ENCODE peak calls at places on chromosome X, in eight cellular contexts. I, Z, X, H, C, Q, T and P are unnamed samples.
A peak's percentile ranks its signal among the peaks of the same experiment; 100 is the strongest.

GRCh38 chrX:46840946-46841740 is 4.3 kb downstream of the RP2 start:
- DNase-seq in H (no peak), X (no peak), Z (no peak), C (no peak), T (no peak), Q (no peak), I (peak; percentile 44), P (no peak)

GRCh38 chrX:154404625-154405192 is 4.3 kb downstream of the DNASE1L1 start:
- DNase-seq in H (no peak), T (no peak), Q (no peak), Z (no peak), I (no peak), X (no peak), C (no peak), P (peak; percentile 64)

GRCh38 chrX:20623448-20623847 is 356.7 kb upstream of the RPS6KA3 start:
- DNase-seq in C (no peak), Z (no peak), I (no peak), H (no peak), Q (no peak), X (no peak), T (no peak), P (no peak)

GRCh38 chrX:70455366-70456202 is 10.9 kb downstream of the DLG3 start:
- DNase-seq in T (no peak), C (no peak), Z (peak; percentile 38), Q (peak; percentile 64), H (no peak), I (no peak), X (no peak), P (no peak)

GRCh38 chrX:118271770-118272169 is 74.1 kb upstream of the WDR44 start:
- DNase-seq in Z (peak; percentile 40), I (no peak), T (no peak), Q (no peak), H (no peak), X (no peak), C (no peak), P (no peak)

GRCh38 chrX:138287200-138287865 is 424.2 kb downstream of the FGF13 start:
- DNase-seq in Q (no peak), Z (no peak), I (no peak), T (no peak), H (no peak), C (no peak), X (no peak), P (no peak)

GRCh38 chrX:21374994-21375794 is 976 bp downstream of the CNKSR2 start:
- DNase-seq in Z (peak; percentile 28), I (no peak), C (no peak), X (no peak), Q (no peak), T (no peak), H (no peak), P (no peak)

GRCh38 chrX:74291964-74292891 is 11.8 kb upstream of the ZCCHC13 start:
- DNase-seq in T (peak; percentile 86), Z (peak; percentile 89), C (peak; percentile 81), X (peak; percentile 76), H (peak; percentile 84), Q (peak; percentile 89), I (peak; percentile 90), P (peak; percentile 91)

GRCh38 chrX:19760841-19761512 is 126.4 kb downstream of the SH3KBP1 start:
- DNase-seq in T (no peak), H (no peak), I (no peak), X (no peak), Z (no peak), Q (no peak), C (no peak), P (no peak)

GRCh38 chrX:109974906-109975655 is 27.8 kb upstream of the TMEM164 start:
- DNase-seq in I (no peak), Z (no peak), X (no peak), T (no peak), C (no peak), H (no peak), Q (no peak), P (no peak)

GRCh38 chrX:15761564-15762191 is 23.6 kb downstream of the CA5B start:
- DNase-seq in T (no peak), I (peak; percentile 22), Q (peak; percentile 26), C (no peak), Z (peak; percentile 62), X (no peak), H (peak; percentile 11), P (no peak)

GRCh38 chrX:98203800-98204199 is 1320.1 kb downstream of the RPA4 start:
- DNase-seq in I (no peak), H (no peak), C (no peak), T (no peak), Z (no peak), Q (no peak), X (no peak), P (no peak)

GRCh38 chrX:8868070-8868795 is 67.0 kb upstream of the FAM9A start:
- DNase-seq in H (no peak), C (no peak), X (no peak), T (no peak), Z (no peak), I (no peak), Q (no peak), P (no peak)

GRCh38 chrX:28981952-28982351 is 394.7 kb downstream of the IL1RAPL1 start:
- DNase-seq in I (no peak), X (no peak), Q (no peak), H (no peak), C (no peak), T (no peak), Z (no peak), P (no peak)

GRCh38 chrX:10939384-10939783 is 171.7 kb upstream of the HCCS start:
- DNase-seq in Q (no peak), H (no peak), X (no peak), T (no peak), I (no peak), C (no peak), Z (no peak), P (no peak)

GRCh38 chrX:123764967-123765871 is 32.4 kb upstream of the THOC2 start:
- DNase-seq in T (peak; percentile 75), H (peak; percentile 71), I (peak; percentile 89), X (peak; percentile 70), Q (peak; percentile 88), C (peak; percentile 78), Z (peak; percentile 89), P (peak; percentile 89)
- H3K4me3 ChIP-seq in T (peak overlapping the region; percentile 37), H (no peak overlapping the region), I (peak overlapping the region; percentile 37), X (peak overlapping the region; percentile 30), Q (peak overlapping the region; percentile 16), C (peak overlapping the region; percentile 23), Z (peak overlapping the region; percentile 53), P (peak overlapping the region; percentile 57)

GRCh38 chrX:17631647-17632046 is 105.6 kb upstream of the SCML1 start:
- DNase-seq in I (no peak), T (no peak), C (no peak), Q (no peak), X (no peak), Z (no peak), H (no peak), P (no peak)
- TF ChIP-seq CTCF in I (no peak), T (no peak), C (no peak), Q (no peak), X (no peak), Z (no peak), H (no peak), P (no peak)

GRCh38 chrX:30576881-30577280 is 685 bp downstream of the TASL start:
- DNase-seq in T (no peak), C (no peak), X (no peak), Z (no peak), H (no peak), Q (no peak), I (no peak), P (no peak)
- H3K27ac ChIP-seq in T (peak overlapping the region; percentile 17), C (no peak overlapping the region), X (no peak overlapping the region), Z (no peak overlapping the region), H (no peak overlapping the region), Q (peak overlapping the region; percentile 51), I (no peak overlapping the region), P (no peak overlapping the region)

DNA sequence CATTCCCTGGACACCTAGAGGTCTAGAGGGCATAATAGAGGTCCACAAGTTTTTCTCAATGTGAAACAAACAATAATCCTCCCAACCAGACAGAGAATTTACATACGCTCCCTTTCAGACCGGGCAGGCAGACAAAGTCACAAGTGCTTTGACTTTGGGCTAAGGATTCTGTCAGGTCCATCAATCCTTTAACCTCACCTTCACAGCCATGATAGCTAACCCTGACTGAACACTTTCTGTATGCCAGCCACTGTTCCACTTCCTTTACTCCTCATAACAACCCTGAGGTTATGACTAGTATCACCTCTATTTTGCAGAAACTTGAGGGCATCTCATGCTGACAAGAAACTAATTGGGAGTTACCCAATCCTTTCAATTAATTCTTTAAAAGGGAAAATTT is 118.8 kb upstream of the AFF2 start:
- DNase-seq in C (no peak), T (no peak), I (no peak), X (no peak), Q (no peak), H (no peak), Z (no peak), P (no peak)
- H3K4me3 ChIP-seq in C (no peak overlapping the region), T (no peak overlapping the region), I (peak overlapping the region; percentile 23), X (no peak overlapping the region), Q (no peak overlapping the region), H (no peak overlapping the region), Z (no peak overlapping the region), P (no peak overlapping the region)

GRCh38 chrX:87338510-87338909 is 179.1 kb upstream of the KLHL4 start:
- DNase-seq in T (no peak), Z (no peak), C (no peak), H (no peak), X (no peak), I (no peak), Q (no peak), P (no peak)
- TF ChIP-seq CTCF in T (no peak), Z (peak; percentile 56), C (peak; percentile 28), H (no peak), X (peak; percentile 15), I (peak; percentile 26), Q (no peak), P (no peak)

DNA sequence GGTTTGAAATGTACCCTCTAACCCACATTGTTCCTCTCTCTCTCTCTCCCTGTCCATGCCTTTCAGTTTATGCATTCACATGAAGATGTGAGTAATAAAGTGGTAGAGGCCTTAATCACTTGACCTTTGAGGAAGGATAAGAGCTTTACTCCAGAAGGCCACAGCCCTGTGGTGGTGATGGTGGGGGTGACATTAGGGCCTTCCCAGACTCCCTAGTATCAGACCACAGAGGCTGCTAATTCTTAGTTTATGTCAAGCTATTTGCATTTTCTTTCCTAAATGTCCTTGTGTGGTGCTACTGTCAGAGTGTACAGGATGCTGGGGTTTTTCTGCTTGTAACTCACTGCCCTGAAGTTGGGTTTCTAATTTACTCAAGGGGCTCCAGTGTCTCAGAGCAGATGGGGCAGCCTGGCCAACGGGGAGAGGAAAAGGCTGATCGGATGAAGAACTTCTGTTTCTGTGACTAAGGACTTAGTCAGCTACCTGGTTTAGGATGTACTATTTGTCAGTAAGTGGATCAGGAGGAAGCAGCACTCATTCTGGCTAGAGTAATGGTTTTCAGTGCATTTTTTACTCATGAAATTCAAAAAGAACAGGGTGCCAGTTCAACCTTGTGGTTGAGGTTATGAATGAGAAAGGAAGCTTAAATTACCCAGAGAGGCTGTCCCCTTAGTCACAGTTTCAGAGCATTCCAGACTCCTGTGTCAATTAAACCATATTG is 509.6 kb upstream of the DIPK2B start:
- DNase-seq in X (no peak), I (no peak), Z (peak; percentile 2), H (no peak), C (no peak), Q (no peak), T (no peak), P (no peak)
- H3K27ac ChIP-seq in X (no peak overlapping the region), I (no peak overlapping the region), Z (peak overlapping the region; percentile 99), H (peak overlapping the region; percentile 47), C (no peak overlapping the region), Q (no peak overlapping the region), T (no peak overlapping the region), P (no peak overlapping the region)